ENCODE peak calls at places on chromosomes 11 and 22, in six cellular contexts. T is HCT116, B is body of pancreas, M is endodermal cell, K is lung, I is tibial nerve. W is an unnamed sample.

GRCh38 chr11:12235945-12236743 is 125.8 kb downstream of the MICAL2 start:
- DNase-seq in B (peak), I (peak), M (no peak), T (peak), K (no peak), W (no peak)

GRCh38 chr11:68818181-68818580 is 23.5 kb downstream of the CPT1A start:
- DNase-seq in I (no peak), B (no peak), T (no peak), M (no peak), K (no peak), W (no peak)

GRCh38 chr11:66849501-66850234 is 6.4 kb downstream of the RCE1 start:
- DNase-seq in T (no peak), M (peak), B (no peak), I (no peak), K (no peak), W (no peak)

GRCh38 chr11:66651011-66651410 is 12.5 kb downstream of the RBM4 start:
- DNase-seq in T (no peak), I (no peak), K (no peak), B (no peak), M (no peak), W (no peak)

GRCh38 chr11:46520971-46521745 is 72.7 kb downstream of the AMBRA1 start:
- DNase-seq in K (no peak), I (no peak), M (peak), B (no peak), T (no peak), W (peak)

GRCh38 chr22:18057568-18058209 is 20.1 kb upstream of the PEX26 start:
- DNase-seq in T (peak), M (no peak), K (peak), I (peak), B (peak), W (no peak)

GRCh38 chr11:100220801-100221200 is 466.3 kb upstream of the ARHGAP42 start:
- DNase-seq in M (no peak), B (no peak), I (no peak), T (no peak), K (no peak), W (no peak)

GRCh38 chr11:20670932-20671403 is 1.6 kb downstream of the NELL1 start:
- DNase-seq in T (no peak), I (no peak), K (no peak), M (peak), B (no peak), W (no peak)

GRCh38 chr11:75867778-75868374 is 52.9 kb downstream of the UVRAG start:
- DNase-seq in M (no peak), K (peak), B (peak), I (peak), T (peak), W (peak)

GRCh38 chr11:124961972-124962609 is 8.1 kb downstream of the CCDC15 start:
- DNase-seq in K (no peak), T (peak), I (peak), M (no peak), B (no peak), W (peak)

GRCh38 chr22:48516571-48516970 is 1311.1 kb downstream of the BRD1 start:
- DNase-seq in I (no peak), M (no peak), K (no peak), T (no peak), B (no peak), W (no peak)

GRCh38 chr22:24807284-24807950 is 1.4 kb downstream of the SGSM1 start:
- DNase-seq in M (peak), T (no peak), B (peak), I (peak), K (no peak), W (no peak)

GRCh38 chr22:19127329-19128008 is 3.6 kb upstream of the TSSK2 start:
- DNase-seq in I (no peak), K (no peak), T (no peak), M (no peak), B (peak), W (no peak)

GRCh38 chr11:113542420-113542819 is 67.2 kb upstream of the DRD2 start:
- DNase-seq in T (no peak), B (no peak), K (no peak), I (no peak), M (peak), W (no peak)

DNA sequence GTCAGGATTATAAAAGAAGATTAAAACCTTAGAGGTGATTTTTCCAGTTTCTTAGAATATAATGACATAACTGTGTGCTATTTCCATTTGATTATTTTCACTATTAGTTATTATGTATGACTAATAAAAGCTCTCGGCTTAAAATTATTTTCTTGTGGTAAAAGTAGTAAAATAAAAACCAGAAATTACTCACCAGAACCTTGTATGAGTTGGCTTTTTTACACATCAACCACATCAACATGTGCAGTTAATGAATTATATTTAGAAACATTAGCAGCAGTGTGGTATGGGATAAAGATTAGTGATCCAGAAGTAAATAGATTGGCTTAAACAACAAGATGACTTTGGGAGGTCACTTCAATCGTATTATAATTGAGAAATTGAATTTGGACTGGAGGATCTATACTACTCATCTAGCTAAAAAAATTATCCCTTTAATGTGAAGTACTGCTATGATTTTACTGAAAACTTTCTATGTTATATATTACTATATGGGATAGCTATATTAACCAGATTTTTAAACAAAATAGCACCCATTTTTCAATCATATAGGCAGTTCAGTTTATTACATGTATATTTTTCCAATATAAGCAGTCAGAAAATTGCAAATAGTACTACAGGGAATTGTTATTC is 2.8 kb upstream of the BCO2 start:
- DNase-seq in K (no peak), T (no peak), B (no peak), M (no peak), I (no peak), W (no peak)
- H3K27ac ChIP-seq in K (no peak), T (no peak), B (no peak), M (no peak), I (no peak), W (no peak)

GRCh38 chr11:65477271-65478029 is 21.4 kb upstream of the MALAT1 start:
- DNase-seq in B (peak), K (peak), I (peak), T (no peak), M (peak), W (peak)

GRCh38 chr11:65482306-65482850 is 16.5 kb upstream of the MALAT1 start:
- DNase-seq in M (no peak), I (no peak), B (no peak), T (no peak), K (no peak), W (no peak)

GRCh38 chr11:65476632-65477270 is 22.1 kb upstream of the MALAT1 start:
- DNase-seq in I (no peak), M (no peak), T (no peak), K (no peak), B (peak), W (no peak)

GRCh38 chr11:65478411-65479183 is 20.2 kb upstream of the MALAT1 start:
- DNase-seq in I (no peak), T (no peak), B (peak), K (peak), M (peak), W (no peak)

GRCh38 chr11:65479184-65480145 is 19.4 kb upstream of the MALAT1 start:
- DNase-seq in I (peak), M (peak), T (no peak), K (no peak), B (peak), W (no peak)
- H3K4me3 ChIP-seq in I (peak), M (no peak), T (no peak), K (no peak), B (no peak), W (no peak)

GRCh38 chr11:1751521-1751921 is 1.1 kb upstream of the IFITM10 start:
- DNase-seq in T (no peak), I (no peak), K (no peak), B (no peak), M (no peak), W (no peak)

GRCh38 chr11:1750840-1751520 is 585 bp upstream of the IFITM10 start:
- DNase-seq in T (no peak), K (no peak), I (no peak), M (no peak), B (no peak), W (no peak)

GRCh38 chr11:1752907-1753425 is 2.6 kb upstream of the IFITM10 start:
- DNase-seq in I (no peak), B (no peak), K (no peak), T (no peak), M (no peak), W (no peak)

GRCh38 chr11:1753426-1754305 is 3.3 kb upstream of the IFITM10 start:
- DNase-seq in M (no peak), B (no peak), K (no peak), T (no peak), I (no peak), W (no peak)

GRCh38 chr11:1751999-1752906 is 1.9 kb upstream of the IFITM10 start:
- DNase-seq in K (no peak), I (no peak), M (no peak), T (no peak), B (no peak), W (no peak)
- H3K27ac ChIP-seq in K (no peak), I (no peak), M (no peak), T (no peak), B (no peak), W (no peak)

GRCh38 chr22:36356708-36357694 is 30.8 kb downstream of the MYH9 start:
- DNase-seq in K (no peak), I (no peak), M (no peak), B (no peak), T (no peak), W (no peak)

GRCh38 chr22:36352775-36353507 is 34.8 kb downstream of the MYH9 start:
- DNase-seq in T (no peak), M (no peak), I (peak), K (no peak), B (peak), W (no peak)

GRCh38 chr22:36351921-36352774 is 35.6 kb downstream of the MYH9 start:
- DNase-seq in M (peak), K (no peak), B (no peak), I (no peak), T (no peak), W (no peak)

GRCh38 chr22:36355894-36356293 is 31.9 kb downstream of the MYH9 start:
- DNase-seq in B (peak), K (no peak), M (no peak), T (no peak), I (no peak), W (no peak)

GRCh38 chr22:36355362-36355761 is 32.4 kb downstream of the MYH9 start:
- DNase-seq in K (no peak), I (no peak), M (no peak), B (no peak), T (no peak), W (no peak)
- H3K4me3 ChIP-seq in K (no peak), I (no peak), M (no peak), B (no peak), T (no peak), W (no peak)

GRCh38 chr22:43826142-43827093 is 14.3 kb upstream of the EFCAB6 start:
- DNase-seq in M (peak), B (peak), T (no peak), K (no peak), I (no peak), W (no peak)
- H3K27ac ChIP-seq in M (no peak), B (no peak), T (no peak), K (no peak), I (no peak), W (no peak)

DNA sequence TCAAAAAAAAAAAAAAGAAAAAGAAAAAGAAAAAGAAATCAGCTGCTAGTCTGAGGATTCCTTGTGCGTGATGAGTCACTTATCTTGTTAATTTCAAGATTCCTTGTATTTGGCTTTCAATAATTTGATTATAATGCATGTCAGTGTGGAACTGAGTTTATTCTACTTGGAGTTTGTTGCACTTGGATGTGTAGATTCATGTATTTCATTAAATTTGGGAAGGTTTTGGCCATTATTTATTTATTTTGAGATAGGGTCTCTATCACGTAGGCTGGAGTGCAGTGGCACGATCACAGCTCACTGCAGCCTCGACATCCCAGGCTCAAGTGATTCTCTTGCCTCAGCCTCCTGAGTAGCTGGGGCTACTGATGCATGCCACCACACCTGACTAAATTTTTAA is 14.8 kb downstream of the WBP2NL start:
- DNase-seq in M (no peak), I (no peak), B (no peak), K (no peak), T (no peak), W (no peak)
- H3K4me3 ChIP-seq in M (no peak), I (no peak), B (no peak), K (no peak), T (no peak), W (no peak)

GRCh38 chr11:129703846-129704245 is 111.8 kb upstream of the TMEM45B start:
- DNase-seq in B (no peak), M (no peak), I (no peak), T (no peak), K (no peak), W (peak)

GRCh38 chr11:129701706-129702105 is 113.9 kb upstream of the TMEM45B start:
- DNase-seq in B (no peak), K (no peak), M (no peak), I (no peak), T (no peak), W (no peak)

GRCh38 chr11:129700701-129701100 is 114.9 kb upstream of the TMEM45B start:
- DNase-seq in T (no peak), I (no peak), B (no peak), M (no peak), K (peak), W (no peak)

GRCh38 chr11:129704831-129705230 is 110.8 kb upstream of the TMEM45B start:
- DNase-seq in B (no peak), M (no peak), I (no peak), T (no peak), K (no peak), W (no peak)

GRCh38 chr11:129702410-129703390 is 112.9 kb upstream of the TMEM45B start:
- DNase-seq in B (no peak), T (no peak), I (no peak), K (no peak), M (no peak), W (no peak)
- H3K27ac ChIP-seq in B (no peak), T (no peak), I (no peak), K (no peak), M (no peak), W (peak)

DNA sequence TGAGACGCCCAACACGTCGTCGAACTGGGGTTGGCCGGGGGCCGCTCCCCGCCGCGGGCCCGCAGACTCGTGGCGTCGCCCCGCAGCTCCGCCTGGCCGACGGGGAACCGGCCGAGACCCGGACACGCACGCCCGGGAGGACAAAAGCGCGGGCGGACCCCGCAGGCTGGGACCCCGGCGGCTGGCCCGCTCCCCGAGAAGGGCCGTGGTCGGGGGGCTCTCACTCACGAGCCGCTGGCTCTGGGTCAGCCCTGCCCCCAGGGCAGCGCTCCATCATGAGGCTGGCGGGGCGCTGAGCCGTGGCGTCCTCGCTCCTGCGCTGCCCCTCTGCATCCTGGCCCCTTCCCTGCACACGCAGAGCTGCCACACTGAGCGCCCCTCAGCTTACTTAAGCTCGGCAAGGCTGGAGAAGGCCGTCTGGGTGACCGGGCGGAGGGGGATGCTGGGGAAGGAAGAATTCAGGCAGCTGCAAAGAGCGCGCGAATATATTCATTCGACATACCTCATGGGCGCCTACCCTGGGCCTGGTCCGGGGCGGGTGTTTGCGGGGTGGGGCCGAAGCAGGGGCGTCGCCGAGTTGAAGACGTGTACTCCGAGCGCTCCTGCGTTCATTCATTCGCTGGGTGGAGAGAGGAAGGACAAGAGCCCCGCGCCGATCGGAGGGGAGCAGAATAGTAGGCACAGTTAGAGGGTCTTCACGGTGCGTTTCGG is 579 bp upstream of the CYB5R2 start:
- DNase-seq in K (no peak), I (peak), B (peak), T (peak), M (peak), W (no peak)
- H3K4me3 ChIP-seq in K (peak), I (peak), B (peak), T (peak), M (peak), W (no peak)

W was measured in PC-9.